ENCODE peak calls at places on chromosomes 5 and 9, in seven cellular contexts. P is endothelial cell of umbilical vein, O is tibial nerve, X is DND-41, F is pancreas, B is keratinocyte, V is ovary. E is an unnamed sample. For H3K36me3, the result is how much of the 10 kb centered on the place peaks cover.

GRCh38 chr9:86669442-86669841 is 277.9 kb downstream of the GAS1 start:
- DNase-seq in X (no peak), V (no peak), F (no peak), O (no peak), B (no peak), P (no peak), E (no peak)

GRCh38 chr9:104073098-104073769 is 20.9 kb upstream of the SMC2 start:
- DNase-seq in P (no peak), O (no peak), X (no peak), F (no peak), V (no peak), B (no peak), E (no peak)

GRCh38 chr9:114282104-114282485 is 40.8 kb upstream of the ORM1 start:
- DNase-seq in F (no peak), O (no peak), P (no peak), X (no peak), V (peak), B (no peak), E (no peak)

GRCh38 chr5:37735649-37736347 is 104.0 kb downstream of the GDNF start:
- DNase-seq in F (no peak), B (no peak), V (no peak), P (no peak), X (no peak), O (no peak), E (no peak)

GRCh38 chr5:81165493-81166119 is 67.5 kb upstream of the CKMT2 start:
- DNase-seq in X (peak), F (no peak), O (peak), V (peak), B (peak), P (peak), E (peak)

GRCh38 chr9:107907261-107907660 is 417.7 kb upstream of the KLF4 start:
- DNase-seq in O (no peak), F (no peak), P (no peak), B (no peak), V (no peak), X (no peak), E (no peak)

GRCh38 chr9:133969681-133970580 is 22.2 kb downstream of the VAV2 start:
- DNase-seq in X (no peak), B (no peak), V (peak), O (no peak), F (peak), P (no peak), E (no peak)

GRCh38 chr5:143033535-143034260 is 263.5 kb downstream of the ARHGAP26 start:
- DNase-seq in F (no peak), V (no peak), B (peak), X (no peak), O (no peak), P (peak), E (peak)

GRCh38 chr9:126642839-126643238 is 29.1 kb downstream of the LMX1B start:
- DNase-seq in B (no peak), X (no peak), P (no peak), O (no peak), F (no peak), V (no peak), E (no peak)

GRCh38 chr9:108535526-108535925 is 320.3 kb downstream of the ACTL7B start:
- DNase-seq in O (no peak), V (no peak), X (peak), P (peak), F (no peak), B (no peak), E (no peak)

GRCh38 chr5:88251048-88251711 is 17.5 kb downstream of the TMEM161B start:
- DNase-seq in X (no peak), F (no peak), P (no peak), V (no peak), O (no peak), B (no peak), E (peak)

GRCh38 chr9:79490657-79491250 is 81.0 kb upstream of the TLE4 start:
- DNase-seq in B (no peak), F (no peak), O (no peak), P (no peak), X (no peak), V (no peak), E (no peak)

GRCh38 chr9:135282001-135282731 is 194.7 kb downstream of the OLFM1 start:
- DNase-seq in O (peak), B (peak), X (peak), V (peak), F (peak), P (no peak), E (no peak)

GRCh38 chr5:74251106-74252032 is 389.2 kb downstream of the ENC1 start:
- DNase-seq in O (no peak), X (no peak), P (peak), B (peak), V (no peak), F (no peak), E (peak)

GRCh38 chr9:113011911-113012381 is at the start of gene ZNF883:
- DNase-seq in X (no peak), F (peak), V (peak), O (no peak), B (no peak), P (peak), E (peak)

GRCh38 chr5:79493596-79494343 is 20.2 kb downstream of the HOMER1 start:
- DNase-seq in B (no peak), V (no peak), F (no peak), O (no peak), X (no peak), P (no peak), E (no peak)

GRCh38 chr5:171386006-171386671 is 1.5 kb upstream of the NPM1 start:
- DNase-seq in X (no peak), B (no peak), O (no peak), P (no peak), F (no peak), V (no peak), E (no peak)

GRCh38 chr5:86665984-86666760 is 48.4 kb downstream of the COX7C start:
- DNase-seq in V (no peak), B (no peak), X (peak), F (peak), P (no peak), O (no peak), E (no peak)

GRCh38 chr9:15142903-15143534 is 164.0 kb downstream of the TTC39B start:
- DNase-seq in B (peak), F (no peak), V (no peak), P (peak), X (peak), O (no peak), E (no peak)

GRCh38 chr5:10524376-10525123 is 39.3 kb upstream of the ANKRD33B start:
- DNase-seq in F (no peak), B (no peak), P (no peak), O (peak), V (no peak), X (no peak), E (no peak)

GRCh38 chr9:677461-678097 is 163.9 kb upstream of the DMRT1 start:
- DNase-seq in O (no peak), V (no peak), X (no peak), B (no peak), F (no peak), P (peak), E (no peak)

GRCh38 chr5:32645246-32645645 is 59.9 kb downstream of the SUB1 start:
- DNase-seq in P (no peak), F (no peak), O (no peak), X (no peak), B (no peak), V (no peak), E (no peak)

GRCh38 chr5:80254767-80255424 is 952 bp downstream of the SERINC5 start:
- DNase-seq in X (peak), O (no peak), V (peak), F (peak), P (peak), B (no peak), E (no peak)

GRCh38 chr5:146334074-146334533 is 4.5 kb upstream of the POU4F3 start:
- DNase-seq in V (no peak), O (no peak), X (no peak), F (no peak), B (no peak), P (no peak), E (no peak)

GRCh38 chr5:156178117-156178516 is 148.8 kb upstream of the SGCD start:
- DNase-seq in F (no peak), B (no peak), X (no peak), O (no peak), V (no peak), P (no peak), E (peak)

GRCh38 chr9:14782652-14783051 is 60.1 kb upstream of the CER1 start:
- DNase-seq in P (no peak), V (no peak), O (no peak), B (no peak), F (no peak), X (no peak), E (no peak)

GRCh38 chr5:172919525-172920446 is 39.4 kb upstream of the RPL26L1 start:
- DNase-seq in V (no peak), O (no peak), X (no peak), P (no peak), B (no peak), F (no peak), E (no peak)

GRCh38 chr5:132754947-132755346 is 7.7 kb downstream of the CCNI2 start:
- DNase-seq in X (peak), V (no peak), B (no peak), F (no peak), O (no peak), P (peak), E (no peak)

GRCh38 chr9:91978739-91979414 is 28.8 kb upstream of the ROR2 start:
- DNase-seq in V (no peak), B (no peak), X (no peak), P (peak), F (no peak), O (no peak), E (peak)
- TF ChIP-seq CTCF in V (no peak), B (peak), X (peak), P (peak), F (no peak), O (no peak), E (peak)

DNA sequence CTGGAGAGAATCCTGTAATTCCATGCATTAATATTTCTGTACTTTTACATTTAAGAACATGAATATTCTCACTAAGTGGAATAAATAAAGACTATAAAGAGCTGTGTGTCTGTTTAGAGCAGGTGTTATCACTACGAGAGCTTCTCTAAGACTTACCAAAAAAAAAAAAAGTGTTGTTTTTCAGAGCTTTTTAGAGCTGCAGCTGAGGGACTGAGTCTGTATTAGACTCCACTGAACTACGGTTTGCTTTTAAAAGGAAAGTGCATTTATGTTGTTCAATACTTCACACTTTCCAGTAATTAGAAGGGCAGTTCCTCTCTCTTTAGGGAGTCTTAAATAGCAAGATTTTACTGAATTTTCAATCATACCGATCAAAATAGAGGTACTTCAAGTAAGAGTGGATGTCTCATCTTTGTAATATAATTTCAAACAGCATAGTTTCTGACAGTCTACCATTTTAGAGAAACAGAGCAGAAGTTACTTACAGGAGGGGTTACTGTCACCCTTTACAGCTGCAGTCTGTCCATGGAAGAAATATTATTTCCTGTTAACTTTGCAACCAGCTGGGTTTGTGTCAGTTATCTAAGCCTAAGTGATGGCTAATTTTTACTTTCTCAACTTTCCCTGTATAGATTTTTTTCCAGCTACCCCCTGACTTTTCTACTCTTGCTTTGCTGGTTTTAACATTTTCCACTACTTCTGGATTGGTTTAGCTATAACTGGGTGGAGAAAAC is 2.4 kb downstream of the SYK start:
- DNase-seq in X (no peak), V (no peak), F (no peak), P (no peak), B (no peak), O (no peak), E (no peak)
- H3K4me3 ChIP-seq in X (no peak), V (no peak), F (peak), P (no peak), B (no peak), O (no peak), E (no peak)

GRCh38 chr5:181234116-181234454 is 9.6 kb downstream of the RACK1 start:
- DNase-seq in F (no peak), P (no peak), O (no peak), X (no peak), V (no peak), B (no peak), E (no peak)

GRCh38 chr5:181234455-181235306 is 9.0 kb downstream of the RACK1 start:
- DNase-seq in V (no peak), B (no peak), F (no peak), O (no peak), P (no peak), X (peak), E (no peak)

GRCh38 chr5:181235323-181235688 is 8.4 kb downstream of the RACK1 start:
- DNase-seq in P (no peak), F (no peak), V (no peak), B (no peak), X (no peak), O (no peak), E (no peak)

GRCh38 chr5:181232593-181232992 is 9.5 kb downstream of the TRIM41 start:
- DNase-seq in P (no peak), B (no peak), O (no peak), V (no peak), X (no peak), F (no peak), E (no peak)

GRCh38 chr5:181233436-181234115 is 10.1 kb downstream of the RACK1 start:
- DNase-seq in O (no peak), B (no peak), V (no peak), P (no peak), F (no peak), X (no peak), E (no peak)
- H3K36me3 ChIP-seq in O (half or more), B (half or more), V (under half), P (under half), F (under half), X (half or more), E (under half)

DNA sequence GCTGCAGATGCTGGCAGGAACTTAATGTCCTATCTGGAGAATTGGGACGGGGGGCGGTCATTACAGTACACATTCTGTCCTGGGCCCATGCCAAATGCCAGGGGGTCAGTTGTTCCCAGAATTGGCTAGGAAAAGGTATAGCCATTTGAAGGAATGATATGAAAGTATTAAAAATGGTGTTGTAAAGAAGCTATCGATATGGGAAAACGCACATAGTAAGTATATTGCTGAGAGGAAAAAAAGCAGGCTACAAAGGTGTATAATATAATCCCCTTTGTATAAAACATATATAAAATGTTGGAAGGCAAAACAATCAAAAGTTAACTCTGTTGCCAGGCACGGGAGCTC is 450 bp upstream of the ARHGEF39 start:
- DNase-seq in O (no peak), F (no peak), P (no peak), X (no peak), B (no peak), V (no peak), E (no peak)
- TF ChIP-seq CTCF in O (no peak), F (no peak), P (no peak), X (no peak), B (no peak), V (no peak), E (no peak)

GRCh38 chr5:150804388-150804787 is 25.8 kb downstream of the SMIM3 start:
- DNase-seq in X (no peak), V (no peak), P (no peak), B (no peak), O (no peak), F (no peak), E (no peak)

GRCh38 chr5:150797384-150797783 is 18.8 kb downstream of the SMIM3 start:
- DNase-seq in P (no peak), V (no peak), F (no peak), X (no peak), O (no peak), B (no peak), E (no peak)

GRCh38 chr5:150801117-150801927 is 22.8 kb downstream of the SMIM3 start:
- DNase-seq in B (no peak), X (peak), F (no peak), P (peak), V (no peak), O (no peak), E (no peak)
- H3K4me3 ChIP-seq in B (peak), X (no peak), F (peak), P (peak), V (peak), O (peak), E (peak)

DNA sequence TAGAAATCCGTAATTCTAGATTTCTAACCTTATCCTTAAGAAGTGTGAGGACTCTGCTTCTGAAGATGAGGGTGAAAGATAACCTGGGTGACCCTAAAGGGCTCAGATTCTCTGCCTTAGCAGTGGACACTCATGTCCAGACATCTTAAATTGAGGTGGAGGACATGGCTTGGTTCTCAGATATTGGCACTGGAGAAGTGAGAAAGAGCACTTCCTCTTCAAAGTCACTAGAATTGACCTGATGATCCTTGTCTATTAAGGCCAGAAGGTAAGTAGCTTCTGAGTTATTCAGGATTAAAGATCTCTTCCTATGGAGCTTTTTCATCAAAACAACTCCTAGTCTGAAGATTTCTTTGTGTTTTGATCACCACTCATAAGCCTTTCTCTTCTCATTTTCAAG is 54.8 kb downstream of the C9 start:
- DNase-seq in X (no peak), F (no peak), V (no peak), O (no peak), P (no peak), B (no peak), E (no peak)
- H3K36me3 ChIP-seq in X (under half), F (under half), V (under half), O (under half), P (under half), B (under half), E (under half)

GRCh38 chr5:113329981-113330380 is 104.8 kb downstream of the TSSK1B start:
- DNase-seq in F (no peak), B (no peak), X (no peak), O (no peak), V (no peak), P (no peak), E (no peak)

GRCh38 chr5:113331201-113331551 is 103.6 kb downstream of the TSSK1B start:
- DNase-seq in X (no peak), O (no peak), V (no peak), B (no peak), P (no peak), F (no peak), E (no peak)

GRCh38 chr5:113325054-113325453 is 109.7 kb downstream of the TSSK1B start:
- DNase-seq in F (no peak), B (no peak), P (peak), O (no peak), V (no peak), X (no peak), E (peak)

GRCh38 chr5:113330533-113331200 is 104.1 kb downstream of the TSSK1B start:
- DNase-seq in B (no peak), F (no peak), X (peak), P (peak), O (no peak), V (no peak), E (no peak)
- TF ChIP-seq CTCF in B (peak), F (no peak), X (peak), P (peak), O (no peak), V (no peak), E (peak)

GRCh38 chr5:72179816-72180440 is 72.7 kb downstream of the MAP1B start:
- DNase-seq in P (no peak), V (no peak), O (no peak), X (no peak), F (no peak), B (no peak), E (no peak)
- H3K4me3 ChIP-seq in P (no peak), V (peak), O (peak), X (no peak), F (no peak), B (peak), E (no peak)

DNA sequence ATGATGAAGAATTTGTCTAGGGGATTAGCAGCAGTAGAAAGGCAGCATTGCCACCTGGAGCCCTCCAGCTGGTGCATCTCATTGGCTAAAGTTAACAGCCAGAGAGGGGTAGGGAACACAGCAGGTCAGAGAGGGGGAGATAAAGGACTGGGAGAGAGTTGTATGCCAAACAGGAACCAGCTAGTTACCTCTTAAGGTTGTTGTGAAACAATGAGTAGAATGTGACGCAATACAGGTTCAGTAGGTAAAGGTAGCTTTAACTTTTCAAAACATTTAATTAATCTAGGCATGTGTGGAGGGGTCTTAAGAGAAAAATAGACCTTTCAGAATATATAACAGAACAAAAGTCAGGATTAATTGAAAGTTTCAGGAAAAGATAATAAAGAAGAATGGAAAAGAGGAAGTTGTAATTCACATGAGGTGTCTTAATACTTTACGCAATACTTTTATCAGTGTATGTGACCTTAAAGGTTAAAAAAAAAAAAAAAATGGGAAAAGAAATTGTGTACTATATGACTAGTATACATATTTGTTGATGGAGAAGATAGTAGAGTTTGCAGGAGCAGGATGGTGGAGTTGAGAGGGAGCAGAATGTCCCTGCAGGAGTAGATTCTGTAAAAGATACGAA is 14.3 kb downstream of the FBXO38 start:
- DNase-seq in P (no peak), F (no peak), V (no peak), B (no peak), O (no peak), X (no peak), E (no peak)
- H3K36me3 ChIP-seq in P (under half), F (under half), V (under half), B (under half), O (half or more), X (half or more), E (under half)

GRCh38 chr5:180438785-180439780 is 55.1 kb upstream of the CNOT6 start:
- DNase-seq in F (no peak), O (no peak), B (no peak), V (no peak), P (no peak), X (no peak), E (no peak)

GRCh38 chr5:180437336-180437735 is 56.8 kb upstream of the CNOT6 start:
- DNase-seq in V (no peak), O (no peak), P (no peak), F (no peak), X (no peak), B (no peak), E (no peak)

GRCh38 chr5:180441577-180441976 is 52.6 kb upstream of the CNOT6 start:
- DNase-seq in P (no peak), X (no peak), V (no peak), F (no peak), O (no peak), B (no peak), E (no peak)

GRCh38 chr5:180436936-180437335 is 57.2 kb upstream of the CNOT6 start:
- DNase-seq in V (no peak), X (no peak), B (no peak), F (no peak), P (no peak), O (no peak), E (no peak)

GRCh38 chr5:180439911-180440769 is 54.0 kb upstream of the CNOT6 start:
- DNase-seq in F (no peak), P (no peak), X (no peak), O (no peak), V (no peak), B (no peak), E (no peak)
- TF ChIP-seq CTCF in F (no peak), P (no peak), X (no peak), O (no peak), V (no peak), B (no peak), E (no peak)

E was measured in kidney epithelial cell.